ENCODE peak calls at places on chromosomes 6 and 20, in eight cellular contexts. X is ascending aorta, G is SK-N-SH, Y is ovary, P is left lung, O is heart right ventricle, H is iPS DF 6.9, T is upper lobe of right lung. D is an unnamed sample.
A peak's percentile ranks its signal among the peaks of the same experiment; 100 is the strongest.

GRCh38 chr20:22807646-22808045 is 223.3 kb upstream of the FOXA2 start:
- DNase-seq in X (no peak), G (peak; percentile 8), Y (no peak), P (no peak), O (no peak), H (no peak), T (no peak), D (no peak)

GRCh38 chr6:21531393-21531792 is 62.2 kb upstream of the SOX4 start:
- DNase-seq in X (no peak), G (no peak), Y (no peak), P (no peak), O (no peak), H (no peak), T (no peak), D (no peak)

GRCh38 chr20:52060794-52061714 is 130.5 kb downstream of the ZFP64 start:
- DNase-seq in X (no peak), G (peak; percentile 27), Y (no peak), P (no peak), O (no peak), H (peak; percentile 50), T (no peak), D (no peak)

GRCh38 chr6:34195726-34196115 is 41.0 kb upstream of the HMGA1 start:
- DNase-seq in X (no peak), G (no peak), Y (peak; percentile 42), P (no peak), O (peak; percentile 27), H (no peak), T (no peak), D (no peak)

GRCh38 chr6:14758421-14759043 is 487.3 kb upstream of the JARID2 start:
- DNase-seq in X (no peak), G (no peak), Y (no peak), P (no peak), O (no peak), H (no peak), T (no peak), D (no peak)

GRCh38 chr6:28485482-28485881 is 30.1 kb downstream of the GPX6 start:
- DNase-seq in X (no peak), G (no peak), Y (no peak), P (no peak), O (no peak), H (no peak), T (no peak), D (no peak)

GRCh38 chr6:2695464-2696095 is 55.1 kb downstream of the MYLK4 start:
- DNase-seq in X (no peak), G (no peak), Y (no peak), P (no peak), O (no peak), H (no peak), T (no peak), D (no peak)

GRCh38 chr6:14458669-14459266 is 341.2 kb downstream of the CD83 start:
- DNase-seq in X (no peak), G (no peak), Y (no peak), P (no peak), O (no peak), H (no peak), T (no peak), D (no peak)

GRCh38 chr6:104525677-104526322 is 333.9 kb downstream of the HACE1 start:
- DNase-seq in X (peak; percentile 87), G (peak; percentile 74), Y (peak; percentile 52), P (peak; percentile 88), O (peak; percentile 55), H (peak; percentile 43), T (peak; percentile 76), D (no peak)

GRCh38 chr6:30842754-30843610 is 41.3 kb upstream of the DDR1 start:
- DNase-seq in X (no peak), G (no peak), Y (no peak), P (no peak), O (no peak), H (no peak), T (no peak), D (no peak)

GRCh38 chr20:52448513-52448912 is 256.9 kb upstream of the ZFP64 start:
- DNase-seq in X (no peak), G (no peak), Y (no peak), P (no peak), O (no peak), H (no peak), T (no peak), D (no peak)

GRCh38 chr6:90500458-90500857 is 86.4 kb downstream of the MAP3K7 start:
- DNase-seq in X (no peak), G (no peak), Y (no peak), P (no peak), O (no peak), H (no peak), T (no peak), D (no peak)

GRCh38 chr6:75266716-75267291 is 17.8 kb downstream of the TMEM30A start:
- DNase-seq in X (no peak), G (peak; percentile 40), Y (no peak), P (no peak), O (no peak), H (no peak), T (no peak), D (no peak)

GRCh38 chr20:37151529-37151928 is 27.6 kb upstream of the RPN2 start:
- DNase-seq in X (no peak), G (no peak), Y (no peak), P (no peak), O (no peak), H (no peak), T (no peak), D (no peak)

GRCh38 chr6:85614780-85615179 is 21.1 kb upstream of the SNX14 start:
- DNase-seq in X (no peak), G (no peak), Y (no peak), P (peak; percentile 53), O (no peak), H (no peak), T (no peak), D (no peak)

GRCh38 chr6:155528335-155528734 is 72.7 kb upstream of the NOX3 start:
- DNase-seq in X (no peak), G (no peak), Y (no peak), P (no peak), O (no peak), H (no peak), T (no peak), D (no peak)

GRCh38 chr6:56038764-56039163 is 163.4 kb upstream of the BMP5 start:
- DNase-seq in X (no peak), G (no peak), Y (no peak), P (no peak), O (no peak), H (no peak), T (no peak), D (no peak)

GRCh38 chr6:34930221-34930620 is 41.2 kb downstream of the ANKS1A start:
- DNase-seq in X (no peak), G (no peak), Y (no peak), P (no peak), O (no peak), H (no peak), T (no peak), D (no peak)

GRCh38 chr20:17627101-17627950 is 54.7 kb downstream of the RRBP1 start:
- DNase-seq in X (no peak), G (no peak), Y (peak; percentile 23), P (peak; percentile 67), O (no peak), H (no peak), T (no peak), D (no peak)

GRCh38 chr6:4510317-4510716 is 265.9 kb upstream of the CDYL start:
- DNase-seq in X (no peak), G (no peak), Y (no peak), P (no peak), O (no peak), H (no peak), T (no peak), D (no peak)

GRCh38 chr20:23237166-23237565 is 113.4 kb upstream of the NXT1 start:
- DNase-seq in X (no peak), G (no peak), Y (no peak), P (no peak), O (no peak), H (no peak), T (no peak), D (no peak)

GRCh38 chr20:23257848-23258746 is 92.5 kb upstream of the NXT1 start:
- DNase-seq in X (peak; percentile 79), G (peak; percentile 20), Y (no peak), P (no peak), O (no peak), H (no peak), T (no peak), D (no peak)

GRCh38 chr20:45496166-45496565 is 19.3 kb downstream of the SPINT3 start:
- DNase-seq in X (no peak), G (no peak), Y (no peak), P (no peak), O (no peak), H (no peak), T (no peak), D (no peak)

GRCh38 chr6:7228662-7229375 is 84.2 kb downstream of the SSR1 start:
- DNase-seq in X (no peak), G (no peak), Y (no peak), P (no peak), O (no peak), H (no peak), T (no peak), D (no peak)

GRCh38 chr6:20572940-20573339 is 38.7 kb downstream of the CDKAL1 start:
- DNase-seq in X (no peak), G (no peak), Y (no peak), P (no peak), O (no peak), H (no peak), T (no peak), D (no peak)

GRCh38 chr6:108030223-108030622 is 44.3 kb downstream of the OSTM1 start:
- DNase-seq in X (no peak), G (no peak), Y (no peak), P (no peak), O (no peak), H (no peak), T (no peak), D (no peak)

GRCh38 chr6:83459663-83460062 is 28.8 kb upstream of the ME1 start:
- DNase-seq in X (no peak), G (no peak), Y (no peak), P (no peak), O (no peak), H (no peak), T (no peak), D (no peak)
- H3K27ac ChIP-seq in X (no peak overlapping the region), G (no peak overlapping the region), Y (no peak overlapping the region), P (no peak overlapping the region), O (no peak overlapping the region), H (no peak overlapping the region), T (no peak overlapping the region), D (no peak overlapping the region)

GRCh38 chr6:87172292-87172691 is 16.9 kb downstream of the ZNF292 start:
- DNase-seq in X (no peak), G (no peak), Y (no peak), P (no peak), O (no peak), H (no peak), T (no peak), D (no peak)
- H3K4me1 ChIP-seq in X (no peaks in the 10 kb centered on the region), G (no peaks in the 10 kb centered on the region), Y (peaks cover 5% of the 10 kb centered on the region), P (no peaks in the 10 kb centered on the region), O (no peaks in the 10 kb centered on the region), H (peaks cover 2% of the 10 kb centered on the region), T (peaks cover 25% of the 10 kb centered on the region), D (peaks cover 79% of the 10 kb centered on the region)

GRCh38 chr20:53865905-53866786 is 204.2 kb downstream of the BCAS1 start:
- DNase-seq in X (no peak), G (peak; percentile 19), Y (no peak), P (no peak), O (no peak), H (no peak), T (no peak), D (no peak)
- H3K27ac ChIP-seq in X (no peak overlapping the region), G (peak overlapping the region; percentile 90), Y (peak overlapping the region; percentile 67), P (peak overlapping the region; percentile 76), O (peak overlapping the region; percentile 82), H (no peak overlapping the region), T (peak overlapping the region; percentile 77), D (peak overlapping the region; percentile 85)

GRCh38 chr6:18259675-18260447 is 4.5 kb downstream of the DEK start:
- DNase-seq in X (no peak), G (no peak), Y (no peak), P (no peak), O (no peak), H (no peak), T (no peak), D (no peak)
- H3K4me1 ChIP-seq in X (peaks cover 10% of the 10 kb centered on the region), G (peaks cover 21% of the 10 kb centered on the region), Y (peaks cover 8% of the 10 kb centered on the region), P (peaks cover 9% of the 10 kb centered on the region), O (no peaks in the 10 kb centered on the region), H (no peaks in the 10 kb centered on the region), T (peaks cover 15% of the 10 kb centered on the region), D (peaks cover 51% of the 10 kb centered on the region)